ENCODE peak calls at places on chromosomes 13 and 19, in five cellular contexts. O is NCI-H2171 treated with DMSO at 0.1 percent for 48 hours; R is activated naive CD8-positive, alpha-beta T cell treated with anti-CD3 and anti-CD28 coated beads, Interleukin-2, amount 10 ng/mL, durations not matched to agents 7 days and 5 days; C is body of pancreas; L is stimulated activated CD8-positive, alpha-beta memory T cell treated with anti-CD3 and anti-CD28 coated beads, Interleukin-7, amount 100 ng/mL, for 1 hour. T is an unnamed sample.

GRCh38 chr19:17846146-17846545 is 1.6 kb downstream of the JAK3 start:
- DNase-seq in O (no peak), R (no peak), C (no peak), L (no peak), T (no peak)

GRCh38 chr13:45007225-45007624 is 17.9 kb downstream of the GPALPP1 start:
- DNase-seq in O (no peak), R (no peak), C (no peak), L (no peak), T (no peak)

GRCh38 chr19:46494115-46494935 is 1.3 kb downstream of the PNMA8B start:
- DNase-seq in O (no peak), R (no peak), C (no peak), L (no peak), T (no peak)

GRCh38 chr13:111429064-111429558 is 108.7 kb downstream of the TEX29 start:
- DNase-seq in O (peak), R (no peak), C (peak), L (no peak), T (peak)

GRCh38 chr13:75437582-75438318 is 44.2 kb downstream of the TBC1D4 start:
- DNase-seq in O (peak), R (no peak), C (no peak), L (no peak), T (peak)

GRCh38 chr13:98429531-98429930 is 147.4 kb downstream of the STK24 start:
- DNase-seq in O (no peak), R (no peak), C (no peak), L (no peak), T (no peak)

GRCh38 chr13:60397693-60398437 is 845 bp downstream of the TDRD3 start:
- DNase-seq in O (peak), R (no peak), C (peak), L (peak), T (peak)

GRCh38 chr13:50126378-50127016 is 111.3 kb downstream of the KCNRG start:
- DNase-seq in O (peak), R (no peak), C (no peak), L (no peak), T (peak)

GRCh38 chr19:50660083-50660366 is 10.8 kb downstream of the C19orf81 start:
- DNase-seq in O (no peak), R (no peak), C (no peak), L (no peak), T (no peak)

GRCh38 chr19:45395524-45396388 is 9.1 kb downstream of the PPP1R13L start:
- DNase-seq in O (no peak), R (no peak), C (no peak), L (no peak), T (no peak)

GRCh38 chr19:47723573-47723923 is 10.3 kb downstream of the EHD2 start:
- DNase-seq in O (peak), R (no peak), C (peak), L (no peak), T (peak)

GRCh38 chr13:101916108-101916757 is 463.8 kb downstream of the ITGBL1 start:
- DNase-seq in O (peak), R (peak), C (no peak), L (no peak), T (peak)

GRCh38 chr19:33208904-33209843 is 15.0 kb downstream of the LRP3 start:
- DNase-seq in O (no peak), R (no peak), C (no peak), L (no peak), T (no peak)

GRCh38 chr13:100394005-100394695 is 194.4 kb downstream of the GGACT start:
- DNase-seq in O (no peak), R (no peak), C (no peak), L (no peak), T (peak)

GRCh38 chr19:7917292-7918061 is 2.7 kb upstream of the SNAPC2 start:
- DNase-seq in O (peak), R (peak), C (peak), L (no peak), T (peak)

GRCh38 chr13:45473627-45474026 is 8.9 kb downstream of the COG3 start:
- DNase-seq in O (peak), R (no peak), C (no peak), L (no peak), T (peak)

GRCh38 chr13:24365191-24365590 is 55.8 kb downstream of the C1QTNF9 start:
- DNase-seq in O (no peak), R (no peak), C (no peak), L (no peak), T (no peak)

GRCh38 chr13:93066187-93066586 is 160.4 kb upstream of the GPC6 start:
- DNase-seq in O (no peak), R (no peak), C (no peak), L (no peak), T (no peak)

GRCh38 chr19:12783849-12784393 is 7.4 kb upstream of the JUNB start:
- DNase-seq in O (no peak), R (no peak), C (no peak), L (no peak), T (peak)

GRCh38 chr13:75489502-75490263 is 7.7 kb upstream of the TBC1D4 start:
- DNase-seq in O (no peak), R (no peak), C (peak), L (no peak), T (peak)

GRCh38 chr19:48635263-48635965 is 1.8 kb downstream of the DBP start:
- DNase-seq in O (peak), R (peak), C (peak), L (no peak), T (peak)

GRCh38 chr13:78319101-78319627 is 284.2 kb downstream of the POU4F1 start:
- DNase-seq in O (no peak), R (no peak), C (no peak), L (no peak), T (no peak)

GRCh38 chr13:57740719-57741118 is 109.2 kb downstream of the PCDH17 start:
- DNase-seq in O (no peak), R (no peak), C (no peak), L (no peak), T (peak)

GRCh38 chr19:1295169-1296012 is 9.7 kb downstream of the EFNA2 start:
- DNase-seq in O (no peak), R (peak), C (no peak), L (peak), T (no peak)

GRCh38 chr13:49441846-49442245 is 2.0 kb downstream of the CAB39L start:
- DNase-seq in O (no peak), R (no peak), C (no peak), L (no peak), T (no peak)

GRCh38 chr13:42216422-42216735 is 55.6 kb upstream of the AKAP11 start:
- DNase-seq in O (no peak), R (no peak), C (no peak), L (no peak), T (no peak)

GRCh38 chr19:20367811-20368294 is 197.7 kb downstream of the ZNF737 start:
- DNase-seq in O (peak), R (no peak), C (peak), L (no peak), T (peak)

GRCh38 chr19:2799273-2800020 is 14.1 kb downstream of the THOP1 start:
- DNase-seq in O (no peak), R (no peak), C (no peak), L (no peak), T (no peak)

GRCh38 chr19:49210108-49210900 is 52.7 kb downstream of the TRPM4 start:
- DNase-seq in O (no peak), R (no peak), C (peak), L (no peak), T (no peak)